ENCODE peak calls at places on chromosome X, in ten cellular contexts. H is dermis blood vessel endothelial cell; J is H9; K is stimulated activated CD8-positive, alpha-beta memory T cell treated with anti-CD3 and anti-CD28 coated beads, Interleukin-4, amount 100 ng/mL, for 24 hours; F is COLO829; W is neural progenitor cell; B is HCEC 1CT; U is thyroid gland; N is stimulated activated CD4-positive, alpha-beta T cell treated with anti-CD3 and anti-CD28 coated beads, Interleukin-12 subunit alpha, Interleukin-12 subunit beta, amount 100 ng/mL, for 4 hours; G is naive thymus-derived CD8-positive, alpha-beta T cell. Z is an unnamed sample.

GRCh38 chrX:2766921-2767320 is 15.1 kb downstream of the XG start:
- DNase-seq in H (no peak), W (no peak), U (no peak), K (no peak), B (no peak), N (no peak), J (no peak), F (no peak), G (no peak), Z (no peak)

GRCh38 chrX:69503835-69504625 is at the start of gene NALF2:
- DNase-seq in F (no peak), N (peak; percentile 25), U (peak; percentile 77), B (no peak), G (no peak), J (peak; percentile 84), H (peak; percentile 66), W (peak; percentile 90), K (no peak), Z (peak; percentile 90)

GRCh38 chrX:49860867-49861535 is 18.3 kb upstream of the USP27X start:
- DNase-seq in F (no peak), W (no peak), N (no peak), B (no peak), K (no peak), J (no peak), H (no peak), U (no peak), G (no peak), Z (no peak)

GRCh38 chrX:48711162-48711928 is 14.8 kb downstream of the SUV39H1 start:
- DNase-seq in K (no peak), N (no peak), H (no peak), U (no peak), F (no peak), J (no peak), G (no peak), W (no peak), B (no peak), Z (no peak)

GRCh38 chrX:57367649-57368048 is 81.1 kb downstream of the FAAH2 start:
- DNase-seq in W (no peak), N (no peak), B (no peak), G (no peak), J (no peak), K (no peak), U (no peak), H (peak; percentile 30), F (no peak), Z (no peak)

GRCh38 chrX:9492901-9493300 is 28.0 kb downstream of the TBL1X start:
- DNase-seq in W (no peak), N (no peak), H (no peak), J (no peak), B (no peak), F (no peak), K (no peak), G (no peak), U (no peak), Z (no peak)

GRCh38 chrX:47091149-47091775 is 13.0 kb downstream of the RGN start:
- DNase-seq in W (peak; percentile 39), G (no peak), H (no peak), N (no peak), B (peak; percentile 0), J (no peak), U (peak; percentile 9), F (peak; percentile 33), K (no peak), Z (no peak)

GRCh38 chrX:24498975-24499374 is 33.9 kb downstream of the PDK3 start:
- DNase-seq in W (no peak), U (no peak), N (no peak), G (no peak), K (no peak), F (no peak), J (no peak), H (peak; percentile 46), B (no peak), Z (no peak)

GRCh38 chrX:125219852-125220251 is 99.8 kb upstream of the TEX13C start:
- DNase-seq in J (no peak), K (no peak), N (no peak), U (no peak), H (no peak), G (no peak), B (no peak), W (no peak), F (no peak), Z (no peak)

GRCh38 chrX:131762802-131763234 is 218.9 kb downstream of the OR13H1 start:
- DNase-seq in N (no peak), G (no peak), J (no peak), K (no peak), H (no peak), F (peak; percentile 46), U (no peak), B (peak; percentile 12), W (no peak), Z (no peak)

GRCh38 chrX:139204903-139205667 is 325.5 kb upstream of the F9 start:
- DNase-seq in F (no peak), N (no peak), W (peak; percentile 67), J (peak; percentile 73), G (no peak), B (peak; percentile 8), U (peak; percentile 19), H (peak; percentile 41), K (no peak), Z (peak; percentile 78)

GRCh38 chrX:76428243-76429130 is 977 bp downstream of the MAGEE1 start:
- DNase-seq in B (no peak), K (peak; percentile 5), U (peak; percentile 13), G (peak; percentile 86), H (no peak), J (peak; percentile 44), F (no peak), W (peak; percentile 10), N (peak; percentile 24), Z (peak; percentile 56)

GRCh38 chrX:51395807-51396728 is 63.4 kb downstream of the NUDT10 start:
- DNase-seq in G (peak; percentile 84), B (no peak), N (peak; percentile 37), F (no peak), U (peak; percentile 31), K (peak; percentile 21), J (peak; percentile 47), W (no peak), H (no peak), Z (peak; percentile 61)

GRCh38 chrX:45295587-45295986 is 94.9 kb upstream of the DIPK2B start:
- DNase-seq in K (no peak), U (peak; percentile 6), H (peak; percentile 65), N (no peak), W (no peak), F (peak; percentile 36), G (no peak), B (peak; percentile 56), J (no peak), Z (no peak)

GRCh38 chrX:44305921-44306320 is 37.6 kb downstream of the EFHC2 start:
- DNase-seq in U (no peak), J (no peak), F (no peak), B (no peak), N (no peak), W (no peak), K (no peak), H (no peak), G (no peak), Z (no peak)

GRCh38 chrX:34631826-34632225 is 25.3 kb downstream of the TMEM47 start:
- DNase-seq in U (no peak), H (peak; percentile 62), F (no peak), N (no peak), G (no peak), K (no peak), W (no peak), J (no peak), B (no peak), Z (no peak)

GRCh38 chrX:3076416-3076991 is 35.2 kb downstream of the ARSF start:
- DNase-seq in G (no peak), H (no peak), K (no peak), W (peak; percentile 7), N (no peak), B (no peak), U (no peak), J (peak; percentile 86), F (no peak), Z (peak; percentile 72)

GRCh38 chrX:31604629-31605221 is 532.9 kb upstream of the FTHL17 start:
- DNase-seq in W (no peak), J (no peak), H (no peak), B (no peak), U (no peak), F (no peak), N (no peak), G (no peak), K (no peak), Z (no peak)

GRCh38 chrX:149497626-149498025 is 7.5 kb downstream of the IDS start:
- DNase-seq in B (peak; percentile 37), U (no peak), F (no peak), J (no peak), G (no peak), W (no peak), H (no peak), K (no peak), N (no peak), Z (peak; percentile 38)

GRCh38 chrX:38939067-38939466 is 137.8 kb downstream of the MID1IP1 start:
- DNase-seq in K (no peak), J (no peak), U (no peak), G (no peak), H (no peak), N (no peak), F (no peak), B (peak; percentile 77), W (no peak), Z (no peak)

GRCh38 chrX:373641-374471 is 12.9 kb downstream of the PPP2R3B start:
- DNase-seq in H (peak; percentile 66), W (peak; percentile 88), F (no peak), U (peak; percentile 44), N (peak; percentile 50), K (peak; percentile 36), G (peak; percentile 61), B (no peak), J (peak; percentile 59), Z (peak; percentile 69)

GRCh38 chrX:105552395-105552794 is 269.9 kb upstream of the NRK start:
- DNase-seq in W (no peak), U (no peak), B (peak; percentile 70), H (peak; percentile 2), J (no peak), F (no peak), K (no peak), G (no peak), N (no peak), Z (no peak)

GRCh38 chrX:109926743-109927662 is 75.9 kb upstream of the TMEM164 start:
- DNase-seq in U (no peak), W (no peak), K (no peak), H (no peak), B (no peak), N (no peak), J (no peak), F (no peak), G (no peak), Z (no peak)

GRCh38 chrX:40908026-40908425 is 172.7 kb upstream of the MED14 start:
- DNase-seq in N (no peak), U (no peak), F (no peak), W (no peak), H (peak; percentile 57), K (no peak), B (no peak), G (no peak), J (no peak), Z (no peak)

GRCh38 chrX:24479924-24480722 is 15.0 kb downstream of the PDK3 start:
- DNase-seq in F (no peak), G (peak; percentile 89), U (no peak), N (peak; percentile 38), H (peak; percentile 12), B (no peak), J (no peak), K (peak; percentile 38), W (no peak), Z (no peak)

GRCh38 chrX:130093271-130093670 is 17.0 kb downstream of the ELF4 start:
- DNase-seq in N (no peak), H (no peak), W (no peak), F (no peak), U (no peak), G (no peak), B (no peak), J (no peak), K (no peak), Z (no peak)

GRCh38 chrX:57132046-57132445 is 5.2 kb downstream of the SPIN2A start:
- DNase-seq in U (no peak), H (no peak), F (no peak), G (no peak), J (no peak), N (no peak), B (no peak), W (no peak), K (no peak), Z (no peak)

GRCh38 chrX:54794004-54794403 is 4.1 kb downstream of the ITIH6 start:
- DNase-seq in N (no peak), J (no peak), H (no peak), K (no peak), U (no peak), B (no peak), F (peak; percentile 40), G (no peak), W (no peak), Z (no peak)

Z was measured in islet precursor cell.